ENCODE peak calls at places on chromosomes 13 and 19, in eight cellular contexts. R is stimulated activated CD4-positive, alpha-beta T cell treated with anti-CD3 and anti-CD28 coated beads, Interleukin-12 subunit alpha, Interleukin-12 subunit beta, amount 100 ng/mL, for 4 hours; O is memory B cell; E is mucosa of gallbladder; Y is activated CD4-positive, alpha-beta T cell treated with anti-CD3 and anti-CD28 coated beads, Interleukin-2, amount 10 ng/mL, durations not matched to agents 7 days and 5 days; I is EL; T is renal cortical epithelial cell; X is activated effector memory CD4-positive, alpha-beta T cell treated with Interleukin-2 at 50 U/mL for 16 hours. V is an unnamed sample.

GRCh38 chr13:29621401-29621800 is 25.9 kb upstream of the SLC7A1 start:
- DNase-seq in R (no peak), O (no peak), Y (no peak), T (no peak), I (peak; percentile 80), X (no peak), E (no peak), V (no peak)

GRCh38 chr19:51026554-51026831 is at the start of gene KLK11:
- DNase-seq in X (no peak), O (no peak), Y (no peak), R (no peak), T (no peak), I (no peak), E (peak; percentile 84), V (no peak)

GRCh38 chr13:93847162-93847561 is 620.6 kb downstream of the GPC6 start:
- DNase-seq in T (peak; percentile 86), O (no peak), E (no peak), X (no peak), I (peak; percentile 52), R (no peak), Y (no peak), V (no peak)

GRCh38 chr13:30572859-30573275 is 44.9 kb upstream of the USPL1 start:
- DNase-seq in I (peak; percentile 57), X (no peak), O (peak; percentile 15), Y (peak; percentile 39), E (no peak), T (peak; percentile 67), R (no peak), V (no peak)

GRCh38 chr19:18020212-18021067 is 12.5 kb downstream of the ARRDC2 start:
- DNase-seq in X (no peak), O (no peak), I (peak; percentile 54), Y (no peak), E (peak; percentile 86), R (no peak), T (peak; percentile 36), V (no peak)

GRCh38 chr19:2469102-2469914 is 6.6 kb upstream of the GADD45B start:
- DNase-seq in X (no peak), I (peak; percentile 80), Y (peak; percentile 29), R (no peak), E (no peak), T (peak; percentile 70), O (no peak), V (no peak)

GRCh38 chr13:71536201-71536600 is 330.8 kb downstream of the DACH1 start:
- DNase-seq in R (no peak), O (no peak), I (no peak), T (no peak), X (no peak), E (no peak), Y (no peak), V (no peak)

GRCh38 chr19:50203281-50204080 is at the start of gene MYH14:
- DNase-seq in Y (no peak), X (no peak), T (peak; percentile 9), R (peak; percentile 20), E (peak; percentile 92), O (no peak), I (no peak), V (peak; percentile 17)

GRCh38 chr19:50223439-50223716 is 20.0 kb downstream of the MYH14 start:
- DNase-seq in I (no peak), E (no peak), T (no peak), X (no peak), Y (no peak), R (no peak), O (no peak), V (no peak)

GRCh38 chr19:18699403-18700054 is 16.0 kb downstream of the CRTC1 start:
- DNase-seq in Y (no peak), R (no peak), I (no peak), T (no peak), X (no peak), E (no peak), O (no peak), V (no peak)

GRCh38 chr19:46225558-46226004 is 4.0 kb upstream of the IGFL1 start:
- DNase-seq in O (no peak), T (no peak), R (no peak), Y (peak; percentile 9), I (no peak), X (no peak), E (no peak), V (no peak)

GRCh38 chr19:6204212-6204611 is 68.7 kb downstream of the ACSBG2 start:
- DNase-seq in X (no peak), I (no peak), R (no peak), O (no peak), E (no peak), T (peak; percentile 52), Y (no peak), V (no peak)

GRCh38 chr13:82356667-82357066 is 1525.6 kb downstream of the SLITRK1 start:
- DNase-seq in T (peak; percentile 4), I (peak; percentile 12), O (no peak), Y (no peak), X (no peak), E (no peak), R (no peak), V (no peak)

GRCh38 chr13:49225358-49226042 is 5.4 kb downstream of the MLNR start:
- DNase-seq in Y (no peak), T (peak; percentile 34), R (no peak), O (no peak), I (no peak), X (no peak), E (no peak), V (no peak)

GRCh38 chr13:78593129-78593528 is 10.2 kb downstream of the POU4F1 start:
- DNase-seq in I (no peak), X (no peak), R (no peak), E (no peak), T (no peak), Y (no peak), O (no peak), V (no peak)

GRCh38 chr13:63605962-63606361 is 2190.3 kb upstream of the PCDH20 start:
- DNase-seq in X (no peak), Y (no peak), O (no peak), E (no peak), T (peak; percentile 13), I (peak; percentile 14), R (no peak), V (no peak)

GRCh38 chr19:30089086-30089665 is 147.1 kb downstream of the URI1 start:
- DNase-seq in Y (no peak), O (no peak), T (no peak), R (no peak), E (no peak), X (no peak), I (no peak), V (no peak)

GRCh38 chr19:51086153-51086850 is 3.6 kb upstream of the KLK14 start:
- DNase-seq in X (no peak), R (no peak), I (no peak), Y (no peak), T (no peak), O (no peak), E (no peak), V (no peak)